ENCODE peak calls at places on chromosomes 3 and 15, in six cellular contexts. One of them, this sample, is unnamed.

GRCh38 chr15:74389115-74390048 is 21.9 kb upstream of the CYP11A1 start:
- DNase-seq in right atrium auricular region: no peak
- DNase-seq in GM23338: no peak
- DNase-seq in neural progenitor cell: no peak
- DNase-seq in CD8-positive, alpha-beta memory T cell: no peak
- DNase-seq in colonic mucosa: no peak
- DNase-seq in this sample: peak; percentile 92

GRCh38 chr15:60091150-60091549 is 87.0 kb downstream of the FOXB1 start:
- DNase-seq in right atrium auricular region: no peak
- DNase-seq in GM23338: no peak
- DNase-seq in neural progenitor cell: no peak
- DNase-seq in CD8-positive, alpha-beta memory T cell: no peak
- DNase-seq in colonic mucosa: no peak
- DNase-seq in this sample: peak; percentile 83

GRCh38 chr3:27533718-27534578 is 49.8 kb upstream of the SLC4A7 start:
- DNase-seq in right atrium auricular region: peak; percentile 89
- DNase-seq in GM23338: peak; percentile 96
- DNase-seq in neural progenitor cell: peak; percentile 53
- DNase-seq in CD8-positive, alpha-beta memory T cell: peak; percentile 4
- DNase-seq in colonic mucosa: peak; percentile 25
- DNase-seq in this sample: peak; percentile 72

GRCh38 chr3:20028846-20029430 is 11.3 kb upstream of the KAT2B start:
- DNase-seq in right atrium auricular region: no peak
- DNase-seq in GM23338: peak; percentile 55
- DNase-seq in neural progenitor cell: peak; percentile 55
- DNase-seq in CD8-positive, alpha-beta memory T cell: no peak
- DNase-seq in colonic mucosa: no peak
- DNase-seq in this sample: no peak

GRCh38 chr3:12195231-12195630 is 36.5 kb upstream of the TIMP4 start:
- DNase-seq in right atrium auricular region: no peak
- DNase-seq in GM23338: peak; percentile 45
- DNase-seq in neural progenitor cell: no peak
- DNase-seq in CD8-positive, alpha-beta memory T cell: no peak
- DNase-seq in colonic mucosa: no peak
- DNase-seq in this sample: no peak

GRCh38 chr15:86247249-86247955 is 167.7 kb downstream of the AGBL1 start:
- DNase-seq in right atrium auricular region: no peak
- DNase-seq in GM23338: no peak
- DNase-seq in neural progenitor cell: no peak
- DNase-seq in CD8-positive, alpha-beta memory T cell: no peak
- DNase-seq in colonic mucosa: no peak
- DNase-seq in this sample: no peak

GRCh38 chr3:142276780-142277179 is 51.4 kb upstream of the GK5 start:
- DNase-seq in right atrium auricular region: no peak
- DNase-seq in GM23338: no peak
- DNase-seq in neural progenitor cell: no peak
- DNase-seq in CD8-positive, alpha-beta memory T cell: no peak
- DNase-seq in colonic mucosa: no peak
- DNase-seq in this sample: no peak

GRCh38 chr15:71291723-71292122 is 176.5 kb downstream of the THSD4 start:
- DNase-seq in right atrium auricular region: no peak
- DNase-seq in GM23338: no peak
- DNase-seq in neural progenitor cell: no peak
- DNase-seq in CD8-positive, alpha-beta memory T cell: no peak
- DNase-seq in colonic mucosa: no peak
- DNase-seq in this sample: no peak

GRCh38 chr15:80926126-80926525 is 63.5 kb downstream of the MESD start:
- DNase-seq in right atrium auricular region: no peak
- DNase-seq in GM23338: no peak
- DNase-seq in neural progenitor cell: no peak
- DNase-seq in CD8-positive, alpha-beta memory T cell: no peak
- DNase-seq in colonic mucosa: no peak
- DNase-seq in this sample: no peak

GRCh38 chr3:11944052-11944673 is 60.0 kb upstream of the SYN2 start:
- DNase-seq in right atrium auricular region: no peak
- DNase-seq in GM23338: peak; percentile 90
- DNase-seq in neural progenitor cell: peak; percentile 69
- DNase-seq in CD8-positive, alpha-beta memory T cell: no peak
- DNase-seq in colonic mucosa: peak; percentile 26
- DNase-seq in this sample: peak; percentile 35

GRCh38 chr3:24435581-24435980 is 59.1 kb downstream of the THRB start:
- DNase-seq in right atrium auricular region: no peak
- DNase-seq in GM23338: no peak
- DNase-seq in neural progenitor cell: no peak
- DNase-seq in CD8-positive, alpha-beta memory T cell: no peak
- DNase-seq in colonic mucosa: no peak
- DNase-seq in this sample: no peak

GRCh38 chr3:29319262-29319661 is 38.4 kb downstream of the RBMS3 start:
- DNase-seq in right atrium auricular region: no peak
- DNase-seq in GM23338: no peak
- DNase-seq in neural progenitor cell: no peak
- DNase-seq in CD8-positive, alpha-beta memory T cell: no peak
- DNase-seq in colonic mucosa: no peak
- DNase-seq in this sample: no peak

GRCh38 chr3:18423401-18424212 is 1.5 kb downstream of the SATB1 start:
- DNase-seq in right atrium auricular region: peak; percentile 73
- DNase-seq in GM23338: peak; percentile 72
- DNase-seq in neural progenitor cell: peak; percentile 41
- DNase-seq in CD8-positive, alpha-beta memory T cell: no peak
- DNase-seq in colonic mucosa: peak; percentile 82
- DNase-seq in this sample: peak; percentile 28

GRCh38 chr3:183907911-183908331 is 23.2 kb upstream of the PARL start:
- DNase-seq in right atrium auricular region: no peak
- DNase-seq in GM23338: no peak
- DNase-seq in neural progenitor cell: no peak
- DNase-seq in CD8-positive, alpha-beta memory T cell: no peak
- DNase-seq in colonic mucosa: no peak
- DNase-seq in this sample: no peak

GRCh38 chr3:113273604-113274003 is 62.2 kb downstream of the BOC start:
- DNase-seq in right atrium auricular region: no peak
- DNase-seq in GM23338: no peak
- DNase-seq in neural progenitor cell: no peak
- DNase-seq in CD8-positive, alpha-beta memory T cell: no peak
- DNase-seq in colonic mucosa: no peak
- DNase-seq in this sample: no peak

GRCh38 chr15:100060276-100060926 is 281.4 kb downstream of the ADAMTS17 start:
- DNase-seq in right atrium auricular region: no peak
- DNase-seq in GM23338: no peak
- DNase-seq in neural progenitor cell: no peak
- DNase-seq in CD8-positive, alpha-beta memory T cell: no peak
- DNase-seq in colonic mucosa: no peak
- DNase-seq in this sample: no peak

GRCh38 chr15:36075333-36075732 is 504.1 kb upstream of the CDIN1 start:
- DNase-seq in right atrium auricular region: no peak
- DNase-seq in GM23338: no peak
- DNase-seq in neural progenitor cell: no peak
- DNase-seq in CD8-positive, alpha-beta memory T cell: no peak
- DNase-seq in colonic mucosa: no peak
- DNase-seq in this sample: no peak

GRCh38 chr3:114886945-114887344 is 260.1 kb downstream of the ZBTB20 start:
- DNase-seq in right atrium auricular region: no peak
- DNase-seq in GM23338: no peak
- DNase-seq in neural progenitor cell: no peak
- DNase-seq in CD8-positive, alpha-beta memory T cell: no peak
- DNase-seq in colonic mucosa: no peak
- DNase-seq in this sample: no peak

GRCh38 chr3:141275032-141275422 is 43.4 kb downstream of the PXYLP1 start:
- DNase-seq in right atrium auricular region: no peak
- DNase-seq in GM23338: no peak
- DNase-seq in neural progenitor cell: no peak
- DNase-seq in CD8-positive, alpha-beta memory T cell: no peak
- DNase-seq in colonic mucosa: no peak
- DNase-seq in this sample: no peak

GRCh38 chr3:143366672-143367071 is 247.1 kb downstream of the CHST2 start:
- DNase-seq in right atrium auricular region: no peak
- DNase-seq in GM23338: peak; percentile 8
- DNase-seq in neural progenitor cell: no peak
- DNase-seq in CD8-positive, alpha-beta memory T cell: no peak
- DNase-seq in colonic mucosa: no peak
- DNase-seq in this sample: no peak

GRCh38 chr15:94723801-94724200 is 492.4 kb downstream of the MCTP2 start:
- DNase-seq in right atrium auricular region: no peak
- DNase-seq in GM23338: no peak
- DNase-seq in neural progenitor cell: no peak
- DNase-seq in CD8-positive, alpha-beta memory T cell: no peak
- DNase-seq in colonic mucosa: no peak
- DNase-seq in this sample: no peak

GRCh38 chr3:101011086-101011485 is 17.9 kb upstream of the ABI3BP start:
- DNase-seq in right atrium auricular region: no peak
- DNase-seq in GM23338: no peak
- DNase-seq in neural progenitor cell: no peak
- DNase-seq in CD8-positive, alpha-beta memory T cell: no peak
- DNase-seq in colonic mucosa: no peak
- DNase-seq in this sample: no peak

GRCh38 chr3:34361921-34362320 is 563.5 kb downstream of the PDCD6IP start:
- DNase-seq in right atrium auricular region: no peak
- DNase-seq in GM23338: no peak
- DNase-seq in neural progenitor cell: no peak
- DNase-seq in CD8-positive, alpha-beta memory T cell: no peak
- DNase-seq in colonic mucosa: no peak
- DNase-seq in this sample: no peak

GRCh38 chr3:113771993-113772392 is 25.2 kb downstream of the ATP6V1A start:
- DNase-seq in right atrium auricular region: no peak
- DNase-seq in GM23338: no peak
- DNase-seq in neural progenitor cell: no peak
- DNase-seq in CD8-positive, alpha-beta memory T cell: no peak
- DNase-seq in colonic mucosa: no peak
- DNase-seq in this sample: no peak

DNA sequence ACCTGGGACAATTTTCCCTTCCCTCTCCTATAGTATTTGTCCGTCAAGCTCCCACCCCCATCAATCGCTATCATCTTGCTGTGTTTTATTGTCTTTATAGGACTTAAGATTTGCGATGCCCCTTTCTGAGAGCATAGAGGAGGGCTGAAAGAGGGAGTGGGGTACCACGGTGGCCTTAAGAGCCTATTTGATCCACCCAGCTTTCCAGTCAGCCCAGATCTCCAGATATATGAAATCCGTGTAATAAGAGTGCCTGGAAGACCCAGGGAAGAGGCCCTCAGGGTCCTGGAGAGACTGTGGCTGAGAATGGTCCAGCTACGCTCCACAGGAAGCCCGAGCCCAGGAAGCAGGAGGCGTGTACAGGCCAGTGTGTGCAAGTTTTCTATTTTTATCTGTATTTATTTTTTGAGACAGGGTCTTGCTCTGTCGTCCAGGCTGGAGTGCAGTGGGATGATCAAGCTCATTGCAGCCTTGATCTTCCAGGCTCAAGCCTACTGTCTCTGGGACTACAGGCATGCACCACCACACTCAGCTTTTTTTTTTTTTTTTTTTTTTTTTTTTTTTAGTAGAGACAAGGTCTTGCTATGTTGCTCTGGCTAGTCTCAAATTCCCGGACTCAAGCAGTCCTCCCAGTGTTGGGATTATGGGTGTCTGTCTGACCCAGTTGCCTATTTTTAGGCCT is 964 bp upstream of the NCKIPSD start:
- DNase-seq in right atrium auricular region: no peak
- DNase-seq in GM23338: no peak
- DNase-seq in neural progenitor cell: no peak
- DNase-seq in CD8-positive, alpha-beta memory T cell: no peak
- DNase-seq in colonic mucosa: no peak
- DNase-seq in this sample: no peak
- H3K4me3 ChIP-seq in right atrium auricular region: peak overlapping the region; percentile 94
- H3K4me3 ChIP-seq in GM23338: peak overlapping the region; percentile 89
- H3K4me3 ChIP-seq in neural progenitor cell: no peak overlapping the region
- H3K4me3 ChIP-seq in CD8-positive, alpha-beta memory T cell: peak overlapping the region; percentile 77
- H3K4me3 ChIP-seq in colonic mucosa: peak overlapping the region; percentile 80
- H3K4me3 ChIP-seq in this sample: no peak overlapping the region

DNA sequence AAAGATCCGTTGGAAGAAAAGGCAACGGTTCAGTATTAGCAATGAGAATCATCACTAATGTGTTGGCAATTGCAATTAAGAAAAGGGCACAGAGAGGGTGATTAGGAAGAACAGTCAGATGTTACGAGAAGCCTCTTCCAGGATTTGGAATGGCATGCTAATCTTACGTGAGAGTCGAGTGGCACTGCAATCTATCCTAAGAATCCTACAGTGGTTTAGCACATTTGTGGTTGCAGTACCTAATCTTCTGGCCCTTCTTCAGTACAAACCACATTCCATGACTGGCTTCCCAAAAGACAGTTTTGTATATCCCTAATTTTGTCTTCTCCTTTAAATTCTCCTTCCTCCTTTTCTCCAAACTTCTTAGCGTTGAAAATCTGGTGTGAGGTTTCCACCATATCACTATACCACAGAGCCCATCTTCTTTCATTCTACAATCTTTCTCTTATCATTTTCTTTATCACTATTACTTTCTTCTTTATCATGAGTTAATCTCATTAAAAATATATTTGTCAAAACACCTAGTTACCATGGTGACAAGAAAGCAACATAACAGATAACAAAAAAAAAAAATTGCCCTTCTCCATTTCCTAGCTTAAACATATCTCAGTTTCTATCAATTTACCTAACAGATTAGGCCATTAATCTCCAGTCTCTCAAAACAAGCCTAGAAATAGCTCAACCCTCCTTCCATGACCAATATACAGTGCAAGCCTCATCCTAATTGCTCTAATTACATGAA is 60.1 kb downstream of the IGSF11 start:
- DNase-seq in right atrium auricular region: no peak
- DNase-seq in GM23338: no peak
- DNase-seq in neural progenitor cell: no peak
- DNase-seq in CD8-positive, alpha-beta memory T cell: no peak
- DNase-seq in colonic mucosa: no peak
- DNase-seq in this sample: no peak
- H3K27me3 ChIP-seq in right atrium auricular region: no peaks in the 10 kb centered on the region
- H3K27me3 ChIP-seq in GM23338: no peaks in the 10 kb centered on the region
- H3K27me3 ChIP-seq in neural progenitor cell: no peaks in the 10 kb centered on the region
- H3K27me3 ChIP-seq in CD8-positive, alpha-beta memory T cell: no peaks in the 10 kb centered on the region
- H3K27me3 ChIP-seq in colonic mucosa: no peaks in the 10 kb centered on the region
- H3K27me3 ChIP-seq in this sample: no peaks in the 10 kb centered on the region

GRCh38 chr3:190092250-190092649 is 28.4 kb downstream of the P3H2 start:
- DNase-seq in right atrium auricular region: no peak
- DNase-seq in GM23338: no peak
- DNase-seq in neural progenitor cell: peak; percentile 41
- DNase-seq in CD8-positive, alpha-beta memory T cell: no peak
- DNase-seq in colonic mucosa: no peak
- DNase-seq in this sample: no peak

GRCh38 chr3:190097617-190098016 is 23.1 kb downstream of the P3H2 start:
- DNase-seq in right atrium auricular region: no peak
- DNase-seq in GM23338: peak; percentile 57
- DNase-seq in neural progenitor cell: peak; percentile 56
- DNase-seq in CD8-positive, alpha-beta memory T cell: no peak
- DNase-seq in colonic mucosa: no peak
- DNase-seq in this sample: peak; percentile 27

GRCh38 chr3:190097025-190097424 is 23.7 kb downstream of the P3H2 start:
- DNase-seq in right atrium auricular region: no peak
- DNase-seq in GM23338: no peak
- DNase-seq in neural progenitor cell: no peak
- DNase-seq in CD8-positive, alpha-beta memory T cell: no peak
- DNase-seq in colonic mucosa: no peak
- DNase-seq in this sample: no peak

GRCh38 chr3:190096345-190096744 is 24.4 kb downstream of the P3H2 start:
- DNase-seq in right atrium auricular region: no peak
- DNase-seq in GM23338: no peak
- DNase-seq in neural progenitor cell: no peak
- DNase-seq in CD8-positive, alpha-beta memory T cell: no peak
- DNase-seq in colonic mucosa: no peak
- DNase-seq in this sample: no peak

GRCh38 chr3:190094201-190094718 is 26.4 kb downstream of the P3H2 start:
- DNase-seq in right atrium auricular region: no peak
- DNase-seq in GM23338: no peak
- DNase-seq in neural progenitor cell: no peak
- DNase-seq in CD8-positive, alpha-beta memory T cell: no peak
- DNase-seq in colonic mucosa: no peak
- DNase-seq in this sample: no peak
- H3K4me3 ChIP-seq in right atrium auricular region: no peak overlapping the region
- H3K4me3 ChIP-seq in GM23338: no peak overlapping the region
- H3K4me3 ChIP-seq in neural progenitor cell: no peak overlapping the region
- H3K4me3 ChIP-seq in CD8-positive, alpha-beta memory T cell: no peak overlapping the region
- H3K4me3 ChIP-seq in colonic mucosa: no peak overlapping the region
- H3K4me3 ChIP-seq in this sample: no peak overlapping the region

GRCh38 chr3:124887996-124888298 is 782 bp upstream of the ITGB5 start:
- DNase-seq in right atrium auricular region: no peak
- DNase-seq in GM23338: no peak
- DNase-seq in neural progenitor cell: no peak
- DNase-seq in CD8-positive, alpha-beta memory T cell: no peak
- DNase-seq in colonic mucosa: no peak
- DNase-seq in this sample: no peak
- H3K27me3 ChIP-seq in right atrium auricular region: no peaks in the 10 kb centered on the region
- H3K27me3 ChIP-seq in GM23338: no peaks in the 10 kb centered on the region
- H3K27me3 ChIP-seq in neural progenitor cell: peaks cover 10% of the 10 kb centered on the region
- H3K27me3 ChIP-seq in CD8-positive, alpha-beta memory T cell: peaks cover 9% of the 10 kb centered on the region
- H3K27me3 ChIP-seq in colonic mucosa: no peaks in the 10 kb centered on the region
- H3K27me3 ChIP-seq in this sample: no peaks in the 10 kb centered on the region

This sample was measured in Caco-2.